ENCODE peak calls at places on chromosomes 4 and X, in five cellular contexts. J is esophagus squamous epithelium, V is GM06990, A is dorsolateral prefrontal cortex, X is cardiac fibroblast. W is an unnamed sample.

GRCh38 chr4:119025916-119026661 is 109.5 kb upstream of the MYOZ2 start:
- DNase-seq in J (no peak), V (no peak), A (no peak), X (peak), W (no peak)

GRCh38 chr4:5968246-5968645 is 50.0 kb downstream of the C4orf50 start:
- DNase-seq in J (no peak), V (no peak), A (no peak), X (no peak), W (no peak)

GRCh38 chr4:184342167-184342856 is 124.6 kb upstream of the ENPP6 start:
- DNase-seq in J (no peak), V (no peak), A (no peak), X (no peak), W (no peak)

GRCh38 chrX:39850209-39850608 is 247.5 kb downstream of the BCOR start:
- DNase-seq in J (no peak), V (no peak), A (no peak), X (no peak), W (no peak)

GRCh38 chrX:136162827-136163427 is 15.6 kb downstream of the FHL1 start:
- DNase-seq in J (no peak), V (no peak), A (no peak), X (peak), W (no peak)

GRCh38 chrX:143788265-143788664 is 67.7 kb upstream of the SPANXN2 start:
- DNase-seq in J (no peak), V (no peak), A (no peak), X (peak), W (no peak)

GRCh38 chr4:41517121-41517520 is 20.8 kb upstream of the LIMCH1 start:
- DNase-seq in J (no peak), V (no peak), A (no peak), X (no peak), W (no peak)

GRCh38 chr4:22712105-22712504 is 19.4 kb downstream of the GBA3 start:
- DNase-seq in J (no peak), V (no peak), A (no peak), X (no peak), W (no peak)

GRCh38 chr4:173073939-173074500 is 94.6 kb upstream of the GALNT7 start:
- DNase-seq in J (no peak), V (no peak), A (no peak), X (no peak), W (no peak)

GRCh38 chr4:13240066-13240465 is 244.1 kb downstream of the RAB28 start:
- DNase-seq in J (no peak), V (no peak), A (no peak), X (no peak), W (no peak)

GRCh38 chrX:39605183-39605582 is 492.6 kb downstream of the BCOR start:
- DNase-seq in J (no peak), V (no peak), A (no peak), X (no peak), W (no peak)

GRCh38 chr4:80422727-80423404 is 87.3 kb downstream of the CFAP299 start:
- DNase-seq in J (no peak), V (no peak), A (no peak), X (no peak), W (no peak)
- TF ChIP-seq CTCF in J (no peak), V (no peak), A (no peak), X (no peak), W (no peak)

GRCh38 chrX:87663421-87663820 is 145.8 kb downstream of the KLHL4 start:
- DNase-seq in J (no peak), V (no peak), A (no peak), X (no peak), W (no peak)

GRCh38 chrX:87661761-87662160 is 144.2 kb downstream of the KLHL4 start:
- DNase-seq in J (no peak), V (no peak), A (no peak), X (peak), W (no peak)

DNA sequence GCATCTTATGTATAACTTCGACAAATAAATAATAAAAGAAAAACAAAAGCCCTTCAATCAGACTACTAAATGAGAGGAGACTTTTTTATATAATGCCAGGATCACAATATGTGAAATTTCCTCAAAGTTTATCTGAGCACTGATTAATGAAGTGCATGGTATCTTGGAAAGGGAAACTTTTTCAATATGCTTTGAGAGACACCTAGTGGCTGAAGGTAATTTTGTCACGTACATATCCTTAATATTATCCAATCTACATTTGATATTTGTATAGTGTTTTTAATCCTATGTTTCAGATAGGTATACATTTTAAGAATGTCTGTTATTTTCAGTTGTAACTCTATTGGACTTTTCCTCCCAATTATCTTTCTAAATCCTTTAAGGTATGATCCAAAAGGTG is 146.8 kb downstream of the KLHL4 start:
- DNase-seq in J (no peak), V (no peak), A (no peak), X (peak), W (no peak)
- TF ChIP-seq CTCF in J (peak), V (peak), A (peak), X (no peak), W (peak)

GRCh38 chr4:180789929-180790328 is 1453.3 kb upstream of the TENM3 start:
- DNase-seq in J (no peak), V (no peak), A (no peak), X (no peak), W (no peak)
- TF ChIP-seq CTCF in J (no peak), V (no peak), A (no peak), X (no peak), W (no peak)

GRCh38 chr4:152369903-152370296 is 166.0 kb downstream of the FBXW7 start:
- DNase-seq in J (no peak), V (no peak), A (no peak), X (no peak), W (no peak)
- TF ChIP-seq CTCF in J (peak), V (no peak), A (peak), X (peak), W (peak)